ENCODE peak calls at places on chromosomes 6 and 20, in four cellular contexts. S, W, N and Q are unnamed samples.

GRCh38 chr6:130730600-130730999 is 96.6 kb upstream of the SMLR1 start:
- DNase-seq in W (no peak), N (no peak), S (no peak), Q (no peak)

GRCh38 chr20:1856419-1856818 is 38.8 kb upstream of the SIRPA start:
- DNase-seq in S (no peak), W (no peak), N (no peak), Q (no peak)

GRCh38 chr6:81130969-81131368 is 621.5 kb downstream of the TENT5A start:
- DNase-seq in N (no peak), S (no peak), W (no peak), Q (no peak)

GRCh38 chr20:57655812-57656161 is 35.6 kb upstream of the ZBP1 start:
- DNase-seq in W (no peak), S (no peak), N (no peak), Q (no peak)

GRCh38 chr20:10047427-10047826 is 12.6 kb downstream of the ANKEF1 start:
- DNase-seq in W (peak), N (no peak), S (peak), Q (peak)

GRCh38 chr6:48389146-48390043 is 278.4 kb upstream of the PTCHD4 start:
- DNase-seq in W (no peak), S (no peak), N (no peak), Q (no peak)

GRCh38 chr6:11585426-11586016 is 48.0 kb downstream of the TMEM170B start:
- DNase-seq in W (no peak), S (peak), N (no peak), Q (peak)

GRCh38 chr6:54473328-54473727 is 165.1 kb downstream of the TINAG start:
- DNase-seq in N (no peak), W (no peak), S (no peak), Q (no peak)